ENCODE peak calls at places on chromosomes 2 and 18, in eight cellular contexts. One of them, this sample, is unnamed.

GRCh38 chr18:55588001-55588875 is at the start of gene TCF4:
- DNase-seq in heart right ventricle: peak
- DNase-seq in PC-9: no peak
- DNase-seq in endothelial cell: peak
- DNase-seq in neural progenitor cell: peak
- DNase-seq in heart left ventricle: peak
- DNase-seq in omental fat pad: no peak
- DNase-seq in adrenal gland: peak
- DNase-seq in this sample: peak

GRCh38 chr2:171999125-171999524 is 628 bp upstream of the METAP1D start:
- DNase-seq in PC-9: no peak
- DNase-seq in adrenal gland: no peak
- DNase-seq in heart left ventricle: no peak
- DNase-seq in endothelial cell: no peak
- DNase-seq in heart right ventricle: no peak
- DNase-seq in neural progenitor cell: no peak
- DNase-seq in omental fat pad: no peak
- DNase-seq in this sample: no peak

GRCh38 chr2:260507-261161 is 3.2 kb downstream of the SH3YL1 start:
- DNase-seq in heart left ventricle: no peak
- DNase-seq in omental fat pad: no peak
- DNase-seq in heart right ventricle: no peak
- DNase-seq in endothelial cell: no peak
- DNase-seq in adrenal gland: peak
- DNase-seq in PC-9: no peak
- DNase-seq in neural progenitor cell: no peak
- DNase-seq in this sample: no peak

GRCh38 chr2:206984206-206984605 is 44.9 kb downstream of the CPO start:
- DNase-seq in endothelial cell: no peak
- DNase-seq in adrenal gland: no peak
- DNase-seq in heart right ventricle: no peak
- DNase-seq in PC-9: peak
- DNase-seq in omental fat pad: no peak
- DNase-seq in neural progenitor cell: no peak
- DNase-seq in heart left ventricle: no peak
- DNase-seq in this sample: no peak

GRCh38 chr2:124034265-124034664 is 9.2 kb downstream of the CNTNAP5 start:
- DNase-seq in heart left ventricle: no peak
- DNase-seq in PC-9: no peak
- DNase-seq in endothelial cell: no peak
- DNase-seq in neural progenitor cell: no peak
- DNase-seq in heart right ventricle: no peak
- DNase-seq in omental fat pad: no peak
- DNase-seq in adrenal gland: no peak
- DNase-seq in this sample: no peak

GRCh38 chr18:35241523-35241804 is 630 bp downstream of the ZNF397 start:
- DNase-seq in omental fat pad: no peak
- DNase-seq in heart right ventricle: no peak
- DNase-seq in endothelial cell: no peak
- DNase-seq in adrenal gland: no peak
- DNase-seq in heart left ventricle: no peak
- DNase-seq in neural progenitor cell: no peak
- DNase-seq in PC-9: no peak
- DNase-seq in this sample: no peak

GRCh38 chr18:23401400-23402347 is 51.4 kb upstream of the RIOK3 start:
- DNase-seq in adrenal gland: peak
- DNase-seq in heart left ventricle: no peak
- DNase-seq in endothelial cell: peak
- DNase-seq in omental fat pad: no peak
- DNase-seq in neural progenitor cell: peak
- DNase-seq in PC-9: peak
- DNase-seq in heart right ventricle: no peak
- DNase-seq in this sample: peak

GRCh38 chr2:194697439-194697838 is 959.6 kb upstream of the SLC39A10 start:
- DNase-seq in adrenal gland: no peak
- DNase-seq in omental fat pad: no peak
- DNase-seq in heart left ventricle: no peak
- DNase-seq in neural progenitor cell: no peak
- DNase-seq in endothelial cell: no peak
- DNase-seq in PC-9: no peak
- DNase-seq in heart right ventricle: no peak
- DNase-seq in this sample: no peak

GRCh38 chr2:41981417-41981816 is 66.4 kb upstream of the PKDCC start:
- DNase-seq in omental fat pad: no peak
- DNase-seq in PC-9: no peak
- DNase-seq in heart left ventricle: no peak
- DNase-seq in neural progenitor cell: no peak
- DNase-seq in adrenal gland: no peak
- DNase-seq in endothelial cell: no peak
- DNase-seq in heart right ventricle: no peak
- DNase-seq in this sample: no peak

GRCh38 chr2:217988840-217989204 is 14.0 kb downstream of the TNS1 start:
- DNase-seq in PC-9: peak
- DNase-seq in heart left ventricle: no peak
- DNase-seq in endothelial cell: no peak
- DNase-seq in heart right ventricle: no peak
- DNase-seq in omental fat pad: no peak
- DNase-seq in neural progenitor cell: no peak
- DNase-seq in adrenal gland: peak
- DNase-seq in this sample: no peak

GRCh38 chr2:113966832-113967231 is 76.9 kb downstream of the ACTR3 start:
- DNase-seq in heart right ventricle: no peak
- DNase-seq in heart left ventricle: no peak
- DNase-seq in PC-9: no peak
- DNase-seq in omental fat pad: no peak
- DNase-seq in endothelial cell: no peak
- DNase-seq in neural progenitor cell: no peak
- DNase-seq in adrenal gland: no peak
- DNase-seq in this sample: no peak

GRCh38 chr2:178627401-178627800 is 147.1 kb downstream of the PLEKHA3 start:
- DNase-seq in endothelial cell: no peak
- DNase-seq in neural progenitor cell: no peak
- DNase-seq in PC-9: no peak
- DNase-seq in adrenal gland: no peak
- DNase-seq in heart left ventricle: no peak
- DNase-seq in heart right ventricle: no peak
- DNase-seq in omental fat pad: no peak
- DNase-seq in this sample: no peak

GRCh38 chr2:169507698-169508097 is 1.8 kb upstream of the KLHL41 start:
- DNase-seq in endothelial cell: no peak
- DNase-seq in heart right ventricle: no peak
- DNase-seq in heart left ventricle: no peak
- DNase-seq in PC-9: peak
- DNase-seq in neural progenitor cell: no peak
- DNase-seq in omental fat pad: no peak
- DNase-seq in adrenal gland: no peak
- DNase-seq in this sample: no peak

GRCh38 chr2:38146917-38147307 is 71.0 kb upstream of the CYP1B1 start:
- DNase-seq in endothelial cell: no peak
- DNase-seq in PC-9: peak
- DNase-seq in heart right ventricle: no peak
- DNase-seq in adrenal gland: peak
- DNase-seq in omental fat pad: peak
- DNase-seq in heart left ventricle: peak
- DNase-seq in neural progenitor cell: no peak
- DNase-seq in this sample: no peak

GRCh38 chr2:191650896-191651773 is 26.8 kb upstream of the NABP1 start:
- DNase-seq in adrenal gland: no peak
- DNase-seq in PC-9: no peak
- DNase-seq in omental fat pad: no peak
- DNase-seq in heart left ventricle: no peak
- DNase-seq in endothelial cell: no peak
- DNase-seq in neural progenitor cell: peak
- DNase-seq in heart right ventricle: no peak
- DNase-seq in this sample: no peak

GRCh38 chr2:9191044-9191481 is 15.5 kb upstream of the ASAP2 start:
- DNase-seq in endothelial cell: peak
- DNase-seq in neural progenitor cell: peak
- DNase-seq in PC-9: no peak
- DNase-seq in adrenal gland: peak
- DNase-seq in heart right ventricle: peak
- DNase-seq in heart left ventricle: peak
- DNase-seq in omental fat pad: no peak
- DNase-seq in this sample: peak

GRCh38 chr2:157497603-157498314 is 53.9 kb upstream of the CYTIP start:
- DNase-seq in neural progenitor cell: peak
- DNase-seq in endothelial cell: no peak
- DNase-seq in adrenal gland: no peak
- DNase-seq in omental fat pad: no peak
- DNase-seq in PC-9: no peak
- DNase-seq in heart left ventricle: no peak
- DNase-seq in heart right ventricle: no peak
- DNase-seq in this sample: peak

GRCh38 chr2:149579972-149580882 is 7.3 kb downstream of the MMADHC start:
- DNase-seq in heart right ventricle: no peak
- DNase-seq in omental fat pad: no peak
- DNase-seq in endothelial cell: no peak
- DNase-seq in adrenal gland: no peak
- DNase-seq in PC-9: no peak
- DNase-seq in neural progenitor cell: no peak
- DNase-seq in heart left ventricle: no peak
- DNase-seq in this sample: no peak

GRCh38 chr2:70906439-70907018 is 29.2 kb upstream of the ATP6V1B1 start:
- DNase-seq in heart right ventricle: no peak
- DNase-seq in heart left ventricle: no peak
- DNase-seq in neural progenitor cell: peak
- DNase-seq in adrenal gland: no peak
- DNase-seq in endothelial cell: no peak
- DNase-seq in omental fat pad: no peak
- DNase-seq in PC-9: no peak
- DNase-seq in this sample: no peak

GRCh38 chr2:112033600-112033999 is 21.5 kb upstream of the TMEM87B start:
- DNase-seq in PC-9: peak
- DNase-seq in heart right ventricle: no peak
- DNase-seq in neural progenitor cell: no peak
- DNase-seq in heart left ventricle: no peak
- DNase-seq in adrenal gland: peak
- DNase-seq in omental fat pad: no peak
- DNase-seq in endothelial cell: no peak
- DNase-seq in this sample: no peak

GRCh38 chr2:112031473-112031872 is 23.6 kb upstream of the TMEM87B start:
- DNase-seq in neural progenitor cell: peak
- DNase-seq in PC-9: no peak
- DNase-seq in heart right ventricle: no peak
- DNase-seq in adrenal gland: no peak
- DNase-seq in endothelial cell: no peak
- DNase-seq in heart left ventricle: no peak
- DNase-seq in omental fat pad: no peak
- DNase-seq in this sample: no peak

GRCh38 chr2:112031916-112032582 is 23.0 kb upstream of the TMEM87B start:
- DNase-seq in adrenal gland: no peak
- DNase-seq in PC-9: no peak
- DNase-seq in endothelial cell: no peak
- DNase-seq in heart left ventricle: no peak
- DNase-seq in neural progenitor cell: peak
- DNase-seq in heart right ventricle: no peak
- DNase-seq in omental fat pad: no peak
- DNase-seq in this sample: no peak

GRCh38 chr2:112034924-112035323 is 20.1 kb upstream of the TMEM87B start:
- DNase-seq in heart left ventricle: no peak
- DNase-seq in heart right ventricle: no peak
- DNase-seq in PC-9: no peak
- DNase-seq in omental fat pad: no peak
- DNase-seq in endothelial cell: no peak
- DNase-seq in neural progenitor cell: no peak
- DNase-seq in adrenal gland: no peak
- DNase-seq in this sample: no peak

DNA sequence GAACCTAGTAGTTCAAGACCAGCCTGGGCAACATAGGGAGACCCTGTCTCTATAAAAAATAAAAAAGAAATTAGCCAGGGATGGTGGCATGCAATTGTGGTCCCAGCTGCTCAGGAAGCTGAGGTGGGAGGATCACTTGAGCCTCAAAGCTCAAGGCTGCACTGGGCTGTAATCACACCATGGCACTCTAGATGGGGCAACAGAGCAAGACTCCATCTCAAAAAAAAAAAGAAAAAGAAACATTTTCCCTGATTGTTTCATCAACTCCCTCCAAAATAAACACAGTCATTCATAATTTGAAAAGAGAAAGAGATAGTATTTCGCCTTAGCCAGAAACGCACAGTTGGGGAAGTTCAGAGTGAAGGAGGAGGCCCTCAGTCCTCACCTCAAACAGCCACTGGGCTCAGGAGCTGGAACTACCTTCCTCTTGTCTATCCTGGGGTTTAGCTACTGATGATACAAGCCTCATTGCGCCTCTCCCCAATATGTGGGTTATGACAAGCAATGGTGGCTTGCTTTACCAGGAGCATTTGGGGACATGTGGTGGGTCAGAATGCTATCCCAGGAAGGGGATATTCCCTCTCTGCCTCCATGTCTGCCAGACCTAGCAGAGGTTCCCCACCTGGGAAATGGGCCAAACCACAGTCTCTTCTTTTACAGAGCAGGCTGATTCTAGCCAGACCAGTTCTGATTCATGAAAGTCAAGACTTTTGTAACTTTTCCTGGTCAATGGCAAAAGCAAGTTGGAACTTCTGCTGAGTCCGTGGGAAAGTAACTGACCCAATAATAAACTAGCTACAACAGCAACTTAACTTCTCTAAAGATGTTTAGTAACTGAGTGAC is 22.2 kb upstream of the TMEM87B start:
- DNase-seq in PC-9: peak
- DNase-seq in heart left ventricle: peak
- DNase-seq in heart right ventricle: no peak
- DNase-seq in omental fat pad: no peak
- DNase-seq in neural progenitor cell: no peak
- DNase-seq in adrenal gland: peak
- DNase-seq in endothelial cell: no peak
- DNase-seq in this sample: no peak
- TF ChIP-seq CTCF in PC-9: peak
- TF ChIP-seq CTCF in heart left ventricle: no peak
- TF ChIP-seq CTCF in heart right ventricle: peak
- TF ChIP-seq CTCF in omental fat pad: no peak
- TF ChIP-seq CTCF in neural progenitor cell: peak
- TF ChIP-seq CTCF in adrenal gland: peak
- TF ChIP-seq CTCF in endothelial cell: no peak
- TF ChIP-seq CTCF in this sample: no peak

GRCh38 chr2:20351555-20352229 is 1.0 kb upstream of the PUM2 start:
- DNase-seq in omental fat pad: no peak
- DNase-seq in PC-9: peak
- DNase-seq in adrenal gland: no peak
- DNase-seq in heart right ventricle: no peak
- DNase-seq in endothelial cell: no peak
- DNase-seq in heart left ventricle: no peak
- DNase-seq in neural progenitor cell: no peak
- DNase-seq in this sample: no peak
- TF ChIP-seq CTCF in omental fat pad: no peak
- TF ChIP-seq CTCF in PC-9: no peak
- TF ChIP-seq CTCF in adrenal gland: no peak
- TF ChIP-seq CTCF in heart right ventricle: no peak
- TF ChIP-seq CTCF in endothelial cell: no peak
- TF ChIP-seq CTCF in heart left ventricle: no peak
- TF ChIP-seq CTCF in neural progenitor cell: no peak
- TF ChIP-seq CTCF in this sample: no peak

GRCh38 chr18:68733693-68734092 is 18.8 kb upstream of the TMX3 start:
- DNase-seq in adrenal gland: no peak
- DNase-seq in PC-9: no peak
- DNase-seq in omental fat pad: no peak
- DNase-seq in heart left ventricle: no peak
- DNase-seq in endothelial cell: no peak
- DNase-seq in heart right ventricle: no peak
- DNase-seq in neural progenitor cell: no peak
- DNase-seq in this sample: no peak
- TF ChIP-seq CTCF in adrenal gland: no peak
- TF ChIP-seq CTCF in PC-9: no peak
- TF ChIP-seq CTCF in omental fat pad: no peak
- TF ChIP-seq CTCF in heart left ventricle: no peak
- TF ChIP-seq CTCF in endothelial cell: no peak
- TF ChIP-seq CTCF in heart right ventricle: no peak
- TF ChIP-seq CTCF in neural progenitor cell: peak
- TF ChIP-seq CTCF in this sample: no peak

GRCh38 chr2:213148572-213149331 is 2.7 kb downstream of the IKZF2 start:
- DNase-seq in heart left ventricle: no peak
- DNase-seq in heart right ventricle: no peak
- DNase-seq in endothelial cell: no peak
- DNase-seq in omental fat pad: no peak
- DNase-seq in neural progenitor cell: no peak
- DNase-seq in PC-9: no peak
- DNase-seq in adrenal gland: no peak
- DNase-seq in this sample: no peak
- TF ChIP-seq CTCF in heart left ventricle: no peak
- TF ChIP-seq CTCF in heart right ventricle: no peak
- TF ChIP-seq CTCF in endothelial cell: no peak
- TF ChIP-seq CTCF in omental fat pad: no peak
- TF ChIP-seq CTCF in neural progenitor cell: no peak
- TF ChIP-seq CTCF in PC-9: no peak
- TF ChIP-seq CTCF in adrenal gland: no peak
- TF ChIP-seq CTCF in this sample: no peak

This sample was measured in nephron progenitor cell.